ENCODE peak calls at places on chromosomes 1 and 21, in six cellular contexts. X is GM23338, L is cardiac fibroblast, Y is AG04449, E is foreskin fibroblast, M is fibroblast of lung. K is an unnamed sample.

GRCh38 chr1:234842726-234843641 is 233.0 kb upstream of the IRF2BP2 start:
- DNase-seq in L (peak), Y (no peak), M (peak), X (no peak), E (peak), K (no peak)

GRCh38 chr1:84348240-84348555 is 46.7 kb downstream of the SAMD13 start:
- DNase-seq in M (peak), X (no peak), Y (no peak), L (peak), E (no peak), K (no peak)

GRCh38 chr1:165240486-165240885 is 116.0 kb downstream of the LMX1A start:
- DNase-seq in M (no peak), L (no peak), Y (no peak), E (no peak), X (no peak), K (no peak)

GRCh38 chr1:73978964-73979363 is 219.0 kb downstream of the LRRIQ3 start:
- DNase-seq in E (no peak), M (no peak), X (no peak), Y (no peak), L (no peak), K (no peak)

GRCh38 chr1:46691997-46692790 is 20.5 kb downstream of the TEX38 start:
- DNase-seq in Y (no peak), E (no peak), X (no peak), L (peak), M (peak), K (no peak)

GRCh38 chr1:167573035-167573434 is 19.5 kb upstream of the CREG1 start:
- DNase-seq in X (no peak), M (no peak), E (no peak), Y (no peak), L (no peak), K (no peak)

GRCh38 chr1:192983349-192983980 is 75.7 kb downstream of the UCHL5 start:
- DNase-seq in X (no peak), L (no peak), Y (no peak), E (no peak), M (peak), K (no peak)

GRCh38 chr1:228158151-228158571 is 7.4 kb upstream of the IBA57 start:
- DNase-seq in X (peak), E (no peak), L (no peak), M (no peak), Y (no peak), K (no peak)

GRCh38 chr1:222521299-222522104 is 26.4 kb downstream of the HHIPL2 start:
- DNase-seq in X (no peak), E (peak), L (peak), Y (no peak), M (peak), K (no peak)

GRCh38 chr21:31194510-31195293 is 149.4 kb downstream of the TIAM1 start:
- DNase-seq in X (no peak), M (no peak), Y (no peak), L (no peak), E (no peak), K (no peak)

GRCh38 chr1:32470431-32470830 is 5.6 kb downstream of the ZBTB8B start:
- DNase-seq in X (no peak), E (no peak), M (peak), L (peak), Y (no peak), K (no peak)

GRCh38 chr1:77579547-77579946 is 102.9 kb downstream of the ZZZ3 start:
- DNase-seq in X (peak), E (no peak), L (no peak), M (no peak), Y (no peak), K (no peak)

GRCh38 chr1:78533536-78533935 is 42.8 kb downstream of the PTGFR start:
- DNase-seq in M (no peak), L (no peak), Y (no peak), X (no peak), E (no peak), K (no peak)

GRCh38 chr1:169108897-169109560 is 2.5 kb downstream of the ATP1B1 start:
- DNase-seq in L (peak), Y (no peak), X (peak), E (no peak), M (peak), K (no peak)

GRCh38 chr1:242467556-242468145 is 56.8 kb downstream of the PLD5 start:
- DNase-seq in Y (no peak), E (peak), L (peak), X (peak), M (peak), K (peak)

GRCh38 chr1:243841507-243841906 is 8.5 kb downstream of the AKT3 start:
- DNase-seq in E (peak), Y (peak), X (no peak), M (peak), L (no peak), K (no peak)

GRCh38 chr1:151001592-151001991 is 5.1 kb downstream of the MINDY1 start:
- DNase-seq in L (no peak), M (no peak), Y (no peak), E (no peak), X (no peak), K (no peak)

GRCh38 chr1:83999316-83999819 is 436 bp upstream of the TTLL7 start:
- DNase-seq in Y (peak), M (peak), X (peak), E (peak), L (peak), K (no peak)

GRCh38 chr1:76278711-76279386 is 204.3 kb downstream of the ST6GALNAC3 start:
- DNase-seq in L (no peak), E (no peak), X (no peak), Y (no peak), M (peak), K (no peak)

GRCh38 chr1:234866007-234866866 is 256.3 kb upstream of the IRF2BP2 start:
- DNase-seq in X (no peak), L (peak), M (peak), E (peak), Y (no peak), K (no peak)

GRCh38 chr1:16625497-16626408 is 12.4 kb upstream of the NBPF1 start:
- DNase-seq in M (no peak), E (no peak), L (no peak), Y (no peak), X (no peak), K (no peak)

GRCh38 chr1:33161061-33161681 is 20.7 kb downstream of the TRIM62 start:
- DNase-seq in Y (no peak), L (peak), X (no peak), E (no peak), M (peak), K (peak)

GRCh38 chr1:10692401-10693021 is 103.9 kb downstream of the CASZ1 start:
- DNase-seq in X (no peak), E (no peak), Y (no peak), M (no peak), L (no peak), K (no peak)

GRCh38 chr21:22993822-22994574 is 1995.8 kb downstream of the NCAM2 start:
- DNase-seq in Y (no peak), L (no peak), M (no peak), E (no peak), X (no peak), K (no peak)

GRCh38 chr1:103218369-103218768 is 110.0 kb upstream of the COL11A1 start:
- DNase-seq in E (no peak), M (no peak), L (no peak), Y (no peak), X (no peak), K (no peak)

GRCh38 chr1:218591966-218592365 is 246.8 kb downstream of the TGFB2 start:
- DNase-seq in M (no peak), L (no peak), E (no peak), X (no peak), Y (no peak), K (no peak)

GRCh38 chr21:42614811-42615342 is 38.5 kb upstream of the PDE9A start:
- DNase-seq in E (peak), L (no peak), X (peak), M (no peak), Y (no peak), K (no peak)

GRCh38 chr1:11528636-11529121 is 49.7 kb downstream of the DISP3 start:
- DNase-seq in M (no peak), L (no peak), X (no peak), Y (no peak), E (no peak), K (no peak)

GRCh38 chr1:16981269-16981849 is 939 bp upstream of the MFAP2 start:
- DNase-seq in X (no peak), L (peak), Y (peak), M (peak), E (peak), K (no peak)

GRCh38 chr1:2967881-2968280 is 53.4 kb upstream of the ACTRT2 start:
- DNase-seq in M (no peak), L (no peak), E (no peak), X (no peak), Y (no peak), K (no peak)

GRCh38 chr1:60694980-60695379 is 387.4 kb upstream of the NFIA start:
- DNase-seq in X (no peak), E (no peak), M (no peak), L (no peak), Y (no peak), K (no peak)

GRCh38 chr1:234896477-234897364 is 231.9 kb downstream of the TOMM20 start:
- DNase-seq in X (no peak), Y (no peak), L (no peak), E (no peak), M (peak), K (no peak)

GRCh38 chr1:165910764-165911421 is 83.5 kb downstream of the UCK2 start:
- DNase-seq in L (no peak), Y (no peak), X (no peak), M (no peak), E (no peak), K (no peak)

GRCh38 chr1:168092566-168093355 is 44.0 kb downstream of the GPR161 start:
- DNase-seq in E (no peak), Y (no peak), M (peak), X (peak), L (peak), K (no peak)

GRCh38 chr1:202172015-202172355 is 11.6 kb upstream of the PTPN7 start:
- DNase-seq in X (no peak), E (no peak), Y (no peak), L (no peak), M (no peak), K (no peak)

GRCh38 chr1:202168861-202169260 is 8.5 kb upstream of the PTPN7 start:
- DNase-seq in M (no peak), X (no peak), Y (no peak), L (no peak), E (no peak), K (no peak)

GRCh38 chr1:202171292-202172014 is 11.1 kb upstream of the PTPN7 start:
- DNase-seq in M (no peak), E (no peak), Y (no peak), L (no peak), X (no peak), K (no peak)

GRCh38 chr1:202173993-202174392 is 13.6 kb upstream of the PTPN7 start:
- DNase-seq in E (no peak), X (no peak), M (no peak), Y (no peak), L (no peak), K (no peak)

GRCh38 chr1:202170726-202171125 is 10.3 kb upstream of the PTPN7 start:
- DNase-seq in Y (no peak), L (no peak), X (no peak), M (no peak), E (no peak), K (no peak)
- TF ChIP-seq CTCF in Y (no peak), L (no peak), X (no peak), M (no peak), E (no peak), K (no peak)

GRCh38 chr1:180631197-180631765 is 541 bp upstream of the XPR1 start:
- DNase-seq in L (no peak), Y (no peak), M (no peak), X (no peak), E (no peak), K (no peak)
- TF ChIP-seq CTCF in L (no peak), Y (no peak), M (no peak), X (no peak), E (no peak), K (no peak)

GRCh38 chr1:26283871-26284596 is 4.1 kb downstream of the SH3BGRL3 start:
- DNase-seq in L (no peak), E (no peak), X (no peak), Y (no peak), M (no peak), K (no peak)

GRCh38 chr1:26287033-26287711 is 7.3 kb downstream of the SH3BGRL3 start:
- DNase-seq in X (no peak), E (no peak), M (no peak), L (no peak), Y (no peak), K (no peak)

GRCh38 chr1:26284597-26285351 is 4.9 kb downstream of the SH3BGRL3 start:
- DNase-seq in M (peak), E (peak), L (peak), Y (peak), X (peak), K (peak)

GRCh38 chr1:26286064-26286416 is 6.2 kb downstream of the SH3BGRL3 start:
- DNase-seq in X (no peak), M (no peak), E (no peak), L (no peak), Y (no peak), K (no peak)

GRCh38 chr1:26285366-26286063 is 5.6 kb downstream of the SH3BGRL3 start:
- DNase-seq in X (peak), E (no peak), M (no peak), L (no peak), Y (no peak), K (peak)
- TF ChIP-seq CTCF in X (peak), E (peak), M (peak), L (peak), Y (peak), K (peak)

DNA sequence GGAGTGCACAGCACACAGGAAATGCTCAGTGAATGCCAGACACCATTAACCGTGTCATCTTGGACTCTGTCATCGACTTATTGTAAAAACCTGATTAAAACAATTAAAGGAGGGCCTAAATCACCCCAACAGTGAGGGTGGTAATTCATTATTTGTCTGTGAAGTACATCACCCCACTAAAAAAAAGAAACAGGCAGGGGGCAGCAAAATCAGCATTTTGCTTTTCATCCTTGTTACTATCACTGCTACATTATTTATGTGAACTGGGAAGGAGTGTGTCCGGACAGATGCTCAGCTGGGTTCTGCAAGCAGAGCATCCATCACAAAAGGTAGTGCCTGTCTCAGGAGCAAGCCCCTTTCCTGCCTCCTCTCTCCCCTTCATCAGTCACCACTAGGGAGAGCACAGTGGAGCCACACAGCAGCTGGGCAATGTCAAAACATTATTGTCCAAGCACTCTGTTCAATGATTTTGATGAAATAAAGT is 98.5 kb downstream of the RERE start:
- DNase-seq in Y (no peak), E (no peak), X (peak), L (no peak), M (no peak), K (no peak)
- TF ChIP-seq CTCF in Y (no peak), E (peak), X (peak), L (peak), M (peak), K (peak)

K was measured in neural crest cell.